ENCODE peak calls at places on chromosomes 2 and 18, in five cellular contexts. L is heart left ventricle, F is esophagus squamous epithelium, W is HFF-Myc, J is lower lobe of right lung. X is an unnamed sample.

GRCh38 chr18:22152093-22152492 is 17.3 kb upstream of the GATA6 start:
- DNase-seq in L (no peak), F (no peak), W (no peak), J (no peak), X (no peak)

GRCh38 chr2:239065962-239066361 is 218.1 kb downstream of the TWIST2 start:
- DNase-seq in L (no peak), F (no peak), W (no peak), J (no peak), X (no peak)

GRCh38 chr2:157572725-157573124 is 55.9 kb downstream of the ACVR1C start:
- DNase-seq in L (no peak), F (no peak), W (no peak), J (no peak), X (no peak)

GRCh38 chr2:11762031-11762430 is 15.6 kb downstream of the LPIN1 start:
- DNase-seq in L (no peak), F (no peak), W (no peak), J (no peak), X (no peak)

GRCh38 chr18:22411442-22411841 is 6.3 kb downstream of the CTAGE1 start:
- DNase-seq in L (no peak), F (no peak), W (no peak), J (no peak), X (no peak)

GRCh38 chr2:213187386-213187785 is 36.0 kb upstream of the IKZF2 start:
- DNase-seq in L (no peak), F (no peak), W (no peak), J (no peak), X (no peak)

GRCh38 chr2:147045113-147045512 is 799.7 kb upstream of the ACVR2A start:
- DNase-seq in L (no peak), F (no peak), W (no peak), J (no peak), X (peak; percentile 58)

GRCh38 chr2:81495556-81495955 is 1191.0 kb upstream of the LRRTM1 start:
- DNase-seq in L (no peak), F (no peak), W (no peak), J (no peak), X (no peak)

DNA sequence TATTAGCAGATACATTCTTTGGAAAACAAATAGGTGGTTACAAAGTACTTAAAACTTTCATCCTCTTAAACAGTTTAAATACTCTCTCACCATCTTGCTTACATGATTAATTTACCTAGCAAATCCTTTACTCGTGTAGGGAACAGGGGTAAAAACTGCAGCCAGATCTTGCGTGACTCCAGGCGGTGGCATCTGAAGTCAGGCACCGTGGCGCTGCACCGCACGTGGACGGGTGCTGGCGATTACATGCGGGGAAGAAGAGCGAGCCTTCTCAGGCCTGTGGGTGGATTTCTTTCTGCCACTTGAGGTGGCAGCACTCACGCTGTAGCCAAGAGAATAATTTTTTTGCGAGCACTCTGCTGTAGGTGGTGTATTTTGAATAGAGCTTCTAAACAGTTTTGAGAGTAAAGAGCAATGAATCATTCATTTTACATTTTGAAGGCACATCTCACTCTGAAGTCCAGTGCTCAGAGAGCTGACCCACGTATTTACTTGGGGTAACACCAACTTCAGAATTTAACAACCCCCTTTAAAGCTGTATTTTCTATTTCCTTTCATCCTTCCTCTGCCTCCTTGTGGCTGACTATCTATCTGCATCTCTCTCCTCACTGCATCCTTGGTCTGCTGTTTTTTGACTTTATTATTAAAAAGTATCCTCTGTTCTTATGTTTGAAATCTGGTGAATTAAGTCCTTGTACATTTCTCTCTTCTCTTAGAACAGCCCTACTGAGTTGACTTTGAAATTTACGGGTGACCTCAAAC is 68.9 kb downstream of the EPAS1 start:
- DNase-seq in L (no peak), F (no peak), W (no peak), J (no peak), X (no peak)
- TF ChIP-seq CTCF in L (peak; percentile 16), F (no peak), W (peak; percentile 51), J (peak; percentile 31), X (peak; percentile 42)

GRCh38 chr2:233353769-233354499 is at the start of gene DGKD:
- DNase-seq in L (peak; percentile 42), F (no peak), W (no peak), J (peak; percentile 75), X (peak; percentile 71)

GRCh38 chr2:233352141-233352842 is 2.0 kb upstream of the DGKD start:
- DNase-seq in L (no peak), F (no peak), W (no peak), J (no peak), X (no peak)

GRCh38 chr2:233354500-233354924 is 218 bp downstream of the DGKD start:
- DNase-seq in L (no peak), F (no peak), W (no peak), J (no peak), X (no peak)

GRCh38 chr2:233351423-233351822 is 2.9 kb upstream of the DGKD start:
- DNase-seq in L (no peak), F (no peak), W (no peak), J (no peak), X (no peak)

GRCh38 chr2:233353101-233353768 is 1.1 kb upstream of the DGKD start:
- DNase-seq in L (no peak), F (no peak), W (no peak), J (peak; percentile 61), X (no peak)
- H3K4me3 ChIP-seq in L (peak overlapping the region; percentile 78), F (no peak overlapping the region), W (peak overlapping the region; percentile 35), J (peak overlapping the region; percentile 75), X (peak overlapping the region; percentile 49)

GRCh38 chr2:162826901-162827300 is 11.7 kb downstream of the KCNH7 start:
- DNase-seq in L (no peak), F (no peak), W (no peak), J (no peak), X (no peak)
- TF ChIP-seq CTCF in L (no peak), F (no peak), W (no peak), J (no peak), X (no peak)

DNA sequence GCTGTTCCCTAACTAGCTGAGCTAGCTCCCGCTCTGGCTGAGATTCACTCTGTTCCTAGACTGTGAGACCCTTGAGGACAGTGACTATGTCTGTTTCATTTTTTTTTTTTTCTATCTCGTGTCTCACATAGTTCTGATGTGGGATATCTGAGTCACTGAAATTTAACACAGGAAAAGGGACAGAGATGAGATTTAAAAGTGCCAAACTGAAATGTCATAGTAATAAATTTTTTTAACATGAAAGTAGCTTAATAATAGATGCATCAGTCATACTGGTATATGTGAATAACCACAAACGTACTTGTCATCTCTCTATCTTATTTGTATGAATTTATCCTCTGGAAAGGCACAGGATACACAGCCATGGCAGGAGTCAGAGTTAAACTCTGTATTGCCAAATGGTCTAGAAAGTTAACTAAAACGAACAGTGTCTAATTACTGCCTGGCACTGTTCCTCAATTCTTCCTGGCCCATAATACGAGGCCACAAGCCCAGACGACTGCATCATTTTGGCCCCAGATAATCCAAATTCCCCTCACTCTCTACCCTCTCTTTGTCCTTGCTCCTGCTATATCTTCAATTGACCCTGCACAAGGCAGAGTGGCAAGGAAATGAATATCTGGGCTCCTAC is 87.5 kb downstream of the SATB2 start:
- DNase-seq in L (no peak), F (no peak), W (no peak), J (no peak), X (no peak)
- H3K4me3 ChIP-seq in L (no peak overlapping the region), F (no peak overlapping the region), W (no peak overlapping the region), J (no peak overlapping the region), X (no peak overlapping the region)

GRCh38 chr2:121694398-121695178 is 42.1 kb downstream of the NIFK start:
- DNase-seq in L (no peak), F (no peak), W (no peak), J (no peak), X (no peak)

GRCh38 chr2:121688820-121689219 is 39.6 kb upstream of the CLASP1 start:
- DNase-seq in L (no peak), F (no peak), W (no peak), J (no peak), X (no peak)

GRCh38 chr2:121690095-121690494 is 40.8 kb upstream of the CLASP1 start:
- DNase-seq in L (no peak), F (no peak), W (no peak), J (no peak), X (no peak)

GRCh38 chr2:121686218-121686617 is 37.0 kb upstream of the CLASP1 start:
- DNase-seq in L (no peak), F (no peak), W (no peak), J (no peak), X (no peak)

GRCh38 chr2:121689356-121689755 is 40.1 kb upstream of the CLASP1 start:
- DNase-seq in L (no peak), F (no peak), W (peak; percentile 72), J (no peak), X (peak; percentile 70)
- TF ChIP-seq CTCF in L (peak; percentile 26), F (no peak), W (peak; percentile 53), J (peak; percentile 29), X (peak; percentile 55)

GRCh38 chr2:219081701-219082331 is 21.1 kb upstream of the IHH start:
- DNase-seq in L (no peak), F (no peak), W (no peak), J (no peak), X (no peak)
- H3K4me3 ChIP-seq in L (no peak overlapping the region), F (no peak overlapping the region), W (no peak overlapping the region), J (no peak overlapping the region), X (no peak overlapping the region)

GRCh38 chr2:221567231-221567760 is 4.8 kb downstream of the EPHA4 start:
- DNase-seq in L (no peak), F (no peak), W (no peak), J (no peak), X (no peak)
- TF ChIP-seq CTCF in L (no peak), F (no peak), W (no peak), J (no peak), X (no peak)

GRCh38 chr2:38075436-38076249 is at the start of gene CYP1B1:
- DNase-seq in L (no peak), F (no peak), W (no peak), J (peak; percentile 71), X (peak; percentile 55)

GRCh38 chr2:38076710-38077430 is 919 bp upstream of the CYP1B1 start:
- DNase-seq in L (peak; percentile 85), F (no peak), W (peak; percentile 66), J (peak; percentile 90), X (peak; percentile 84)

GRCh38 chr2:38076250-38076709 is 329 bp upstream of the CYP1B1 start:
- DNase-seq in L (peak; percentile 77), F (peak; percentile 8), W (peak; percentile 62), J (peak; percentile 88), X (peak; percentile 83)

GRCh38 chr2:38079111-38080052 is 3.4 kb upstream of the CYP1B1 start:
- DNase-seq in L (no peak), F (no peak), W (no peak), J (no peak), X (no peak)

GRCh38 chr2:38077431-38077769 is 1.4 kb upstream of the CYP1B1 start:
- DNase-seq in L (no peak), F (no peak), W (no peak), J (no peak), X (no peak)
- H3K4me3 ChIP-seq in L (peak overlapping the region; percentile 67), F (peak overlapping the region; percentile 46), W (peak overlapping the region; percentile 48), J (peak overlapping the region; percentile 65), X (peak overlapping the region; percentile 63)